ENCODE peak calls at places on chromosomes 6 and 20, in five cellular contexts. Y, K, G, D and X are unnamed samples.

GRCh38 chr6:119171442-119171841 is 93.0 kb upstream of the FAM184A start:
- DNase-seq in D (no peak), G (no peak), K (no peak), Y (no peak), X (no peak)

GRCh38 chr6:167987396-167987795 is 10.1 kb upstream of the KIF25 start:
- DNase-seq in D (no peak), K (no peak), Y (no peak), G (no peak), X (no peak)

GRCh38 chr20:57069442-57069841 is 197.0 kb downstream of the BMP7 start:
- DNase-seq in Y (no peak), D (no peak), G (no peak), K (no peak), X (peak)

GRCh38 chr6:33061987-33062386 is 11.5 kb downstream of the HLA-DPA1 start:
- DNase-seq in G (no peak), K (peak), D (no peak), Y (no peak), X (no peak)

GRCh38 chr6:110140650-110141049 is 38.8 kb downstream of the WASF1 start:
- DNase-seq in Y (no peak), K (peak), G (no peak), D (no peak), X (no peak)

GRCh38 chr6:11414564-11414963 is 123.0 kb upstream of the TMEM170B start:
- DNase-seq in D (no peak), G (no peak), K (no peak), Y (no peak), X (no peak)

GRCh38 chr20:23586735-23587525 is 18.6 kb upstream of the CST9L start:
- DNase-seq in D (no peak), Y (no peak), K (no peak), G (no peak), X (no peak)

GRCh38 chr6:21556968-21557721 is 36.4 kb upstream of the SOX4 start:
- DNase-seq in K (no peak), G (no peak), Y (no peak), D (no peak), X (no peak)

GRCh38 chr6:134637282-134637681 is 312.6 kb downstream of the ALDH8A1 start:
- DNase-seq in G (no peak), K (no peak), D (no peak), Y (no peak), X (no peak)

GRCh38 chr6:169990095-169991030 is 238.9 kb downstream of the ERMARD start:
- DNase-seq in Y (no peak), K (no peak), G (peak), D (no peak), X (peak)

GRCh38 chr20:8646716-8647115 is 422.2 kb upstream of the PLCB4 start:
- DNase-seq in K (peak), G (no peak), D (no peak), Y (no peak), X (no peak)

GRCh38 chr6:134132494-134133141 is 80.2 kb upstream of the SLC2A12 start:
- DNase-seq in K (peak), G (no peak), D (no peak), Y (no peak), X (no peak)

GRCh38 chr6:169340395-169340794 is 86.7 kb upstream of the THBS2 start:
- DNase-seq in D (peak), G (no peak), K (no peak), Y (no peak), X (no peak)

GRCh38 chr6:27157461-27158315 is 89.8 kb upstream of the PRSS16 start:
- DNase-seq in G (peak), Y (peak), K (peak), D (peak), X (no peak)

GRCh38 chr6:112781236-112781635 is 434.1 kb downstream of the RFPL4B start:
- DNase-seq in K (peak), Y (no peak), D (no peak), G (no peak), X (no peak)

GRCh38 chr6:75208564-75209431 is 2.9 kb upstream of the COL12A1 start:
- DNase-seq in K (peak), D (peak), Y (peak), G (peak), X (peak)

GRCh38 chr6:133854633-133855598 is 34.0 kb upstream of the TCF21 start:
- DNase-seq in K (no peak), G (no peak), D (no peak), Y (no peak), X (no peak)

GRCh38 chr6:168990352-168990751 is 263.3 kb downstream of the THBS2 start:
- DNase-seq in D (no peak), G (no peak), K (no peak), Y (no peak), X (no peak)

GRCh38 chr6:112149236-112149635 is 61.8 kb downstream of the FAM229B start:
- DNase-seq in Y (no peak), K (no peak), G (no peak), D (no peak), X (no peak)

GRCh38 chr6:116047173-116047933 is 13.3 kb downstream of the FRK start:
- DNase-seq in K (no peak), D (no peak), G (no peak), Y (no peak), X (no peak)

GRCh38 chr6:26553264-26553738 is 15.1 kb downstream of the HMGN4 start:
- DNase-seq in Y (peak), G (peak), K (peak), D (peak), X (no peak)

GRCh38 chr20:18287915-18288747 is at the start of gene ZNF133:
- DNase-seq in G (peak), D (peak), K (peak), Y (peak), X (peak)

GRCh38 chr6:34531580-34532201 is 24.4 kb downstream of the SPDEF start:
- DNase-seq in Y (peak), G (no peak), D (no peak), K (peak), X (no peak)

GRCh38 chr6:13427838-13428527 is 59.4 kb downstream of the GFOD1 start:
- DNase-seq in D (peak), G (peak), Y (no peak), K (no peak), X (no peak)

GRCh38 chr20:44714701-44715494 is at the start of gene CCN5:
- DNase-seq in D (peak), K (peak), G (peak), Y (peak), X (no peak)

GRCh38 chr6:154792761-154793160 is 59.5 kb downstream of the SCAF8 start:
- DNase-seq in D (no peak), Y (no peak), G (no peak), K (no peak), X (no peak)

GRCh38 chr6:4186391-4186790 is 51.0 kb upstream of the ECI2 start:
- DNase-seq in D (no peak), Y (no peak), K (no peak), G (no peak), X (no peak)

GRCh38 chr6:89346433-89346832 is 6.1 kb downstream of the UBE2J1 start:
- DNase-seq in K (no peak), D (no peak), G (no peak), Y (no peak), X (no peak)

GRCh38 chr6:111838749-111839484 is 34.3 kb downstream of the FYN start:
- DNase-seq in Y (no peak), D (no peak), K (no peak), G (no peak), X (no peak)

GRCh38 chr20:8194721-8195120 is 62.7 kb downstream of the PLCB1 start:
- DNase-seq in D (no peak), Y (no peak), K (no peak), G (no peak), X (no peak)

GRCh38 chr20:1734269-1734858 is 76.8 kb upstream of the SIRPG start:
- DNase-seq in Y (no peak), K (peak), G (no peak), D (no peak), X (no peak)

GRCh38 chr6:44366781-44367180 is 20.7 kb upstream of the CDC5L start:
- DNase-seq in Y (no peak), K (no peak), D (no peak), G (no peak), X (no peak)

GRCh38 chr6:71886184-71887005 is at the start of gene RIMS1:
- DNase-seq in K (peak), G (no peak), D (no peak), Y (no peak), X (no peak)
- TF ChIP-seq CTCF in K (peak), G (no peak), D (no peak), Y (peak), X (peak)

GRCh38 chr6:136740050-136740974 is 52.0 kb downstream of the MAP3K5 start:
- DNase-seq in K (no peak), G (no peak), D (no peak), Y (no peak), X (no peak)

GRCh38 chr6:136739071-136739470 is 53.2 kb downstream of the MAP3K5 start:
- DNase-seq in Y (no peak), G (no peak), D (no peak), K (no peak), X (no peak)

GRCh38 chr6:136737343-136738177 is 54.7 kb downstream of the MAP3K5 start:
- DNase-seq in K (peak), G (no peak), D (no peak), Y (no peak), X (no peak)

GRCh38 chr6:136738178-136739057 is 53.9 kb downstream of the MAP3K5 start:
- DNase-seq in G (no peak), D (no peak), Y (no peak), K (peak), X (no peak)

DNA sequence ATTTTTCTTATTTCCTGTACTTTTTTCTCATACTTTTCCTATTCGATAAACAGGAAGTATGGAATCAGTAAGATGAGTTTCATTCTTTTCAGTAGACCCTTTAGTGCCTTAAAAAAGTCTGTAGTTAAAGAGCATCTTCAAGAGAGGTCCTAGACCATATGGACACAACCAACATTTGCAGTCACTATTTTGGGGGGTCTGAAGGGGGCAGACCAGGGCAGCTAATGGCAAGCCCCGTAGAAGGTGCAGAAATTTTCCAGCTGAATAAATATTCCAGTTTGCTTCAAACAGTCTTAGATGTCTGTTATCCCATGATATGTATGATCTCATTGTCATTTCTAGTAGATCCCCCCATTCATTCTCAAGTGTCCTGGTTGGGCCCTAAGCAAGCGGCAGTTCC is 52.8 kb downstream of the MAP3K5 start:
- DNase-seq in G (no peak), Y (no peak), D (no peak), K (no peak), X (no peak)
- TF ChIP-seq CTCF in G (no peak), Y (no peak), D (no peak), K (no peak), X (no peak)

GRCh38 chr6:52815167-52816092 is 11.8 kb upstream of the GSTA1 start:
- DNase-seq in D (no peak), Y (no peak), G (no peak), K (peak), X (no peak)
- TF ChIP-seq CTCF in D (peak), Y (peak), G (peak), K (peak), X (peak)

GRCh38 chr20:54219751-54220426 is 12.0 kb downstream of the PFDN4 start:
- DNase-seq in D (no peak), K (peak), G (no peak), Y (no peak), X (no peak)
- TF ChIP-seq CTCF in D (peak), K (peak), G (peak), Y (peak), X (peak)

GRCh38 chr6:30494275-30494990 is 5.1 kb downstream of the HLA-E start:
- DNase-seq in G (no peak), K (no peak), Y (no peak), D (no peak), X (no peak)

GRCh38 chr6:30490031-30490876 is 945 bp downstream of the HLA-E start:
- DNase-seq in K (peak), Y (peak), G (peak), D (peak), X (no peak)

GRCh38 chr6:30491963-30492616 is 2.8 kb downstream of the HLA-E start:
- DNase-seq in K (no peak), D (no peak), Y (no peak), G (no peak), X (no peak)

GRCh38 chr6:30495993-30496392 is 6.7 kb downstream of the HLA-E start:
- DNase-seq in D (no peak), K (no peak), Y (no peak), G (no peak), X (no peak)

GRCh38 chr6:30493643-30494250 is 4.4 kb downstream of the HLA-E start:
- DNase-seq in G (no peak), D (no peak), Y (no peak), K (no peak), X (no peak)
- TF ChIP-seq CTCF in G (no peak), D (peak), Y (no peak), K (peak), X (peak)

GRCh38 chr6:166010585-166010984 is 157.1 kb downstream of the TBXT start:
- DNase-seq in D (no peak), G (no peak), Y (no peak), K (no peak), X (no peak)

GRCh38 chr6:166009385-166010031 is 158.1 kb downstream of the TBXT start:
- DNase-seq in Y (no peak), G (no peak), K (no peak), D (no peak), X (no peak)

GRCh38 chr6:166010136-166010535 is 157.5 kb downstream of the TBXT start:
- DNase-seq in K (no peak), D (no peak), Y (no peak), G (no peak), X (no peak)

GRCh38 chr6:166007349-166008263 is 160.0 kb downstream of the TBXT start:
- DNase-seq in D (no peak), G (no peak), K (peak), Y (peak), X (no peak)

DNA sequence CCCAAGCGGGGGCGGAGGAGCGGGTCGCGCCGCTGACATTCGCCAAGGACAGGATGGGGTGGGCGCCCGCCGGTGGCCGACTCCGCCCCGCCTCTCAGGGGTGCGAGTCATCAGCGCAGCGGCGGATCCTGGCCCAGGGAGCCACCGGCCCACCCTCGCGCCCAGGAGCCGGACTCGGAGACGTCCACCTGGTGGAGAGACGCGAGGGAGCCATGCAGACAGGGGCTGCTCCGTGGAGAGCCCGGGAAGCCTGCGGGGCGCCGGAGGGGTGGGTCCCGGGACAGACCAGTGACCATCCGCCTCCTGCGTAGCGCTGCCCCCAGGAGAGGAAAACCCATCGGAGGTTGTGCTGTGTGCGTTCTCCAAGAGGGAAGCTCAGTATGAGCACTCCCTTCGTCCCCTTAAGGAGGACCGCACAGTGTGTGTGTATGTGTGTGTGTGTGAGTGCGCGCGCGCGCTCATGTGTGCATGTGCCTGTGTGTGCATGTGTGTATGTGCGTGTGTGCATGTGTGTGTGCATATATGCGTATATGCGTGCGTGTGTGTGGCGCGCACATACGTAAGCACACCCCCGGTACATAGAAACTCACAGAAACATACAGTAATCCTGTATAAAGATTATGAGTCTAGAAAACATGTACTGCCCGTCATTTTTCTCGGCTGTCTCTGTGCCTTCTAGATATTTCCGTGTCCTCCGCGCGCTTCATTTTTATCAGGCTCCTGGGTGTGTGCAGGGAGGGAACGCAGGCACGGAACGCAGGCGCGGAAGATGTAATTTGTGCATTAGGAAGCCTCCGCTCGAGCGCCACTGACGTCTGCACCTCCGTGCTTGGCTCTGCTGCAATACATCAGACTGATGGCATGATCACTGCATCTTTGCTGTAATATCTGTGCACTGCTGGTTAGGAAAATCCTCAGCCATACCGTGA is 158.9 kb downstream of the TBXT start:
- DNase-seq in Y (no peak), K (peak), G (no peak), D (no peak), X (peak)
- TF ChIP-seq CTCF in Y (no peak), K (no peak), G (no peak), D (no peak), X (peak)

GRCh38 chr6:47485083-47485482 is 7.5 kb downstream of the CD2AP start:
- DNase-seq in D (no peak), Y (no peak), K (no peak), G (no peak), X (no peak)

GRCh38 chr6:47484616-47485015 is 7.0 kb downstream of the CD2AP start:
- DNase-seq in K (peak), Y (no peak), D (no peak), G (no peak), X (no peak)

GRCh38 chr6:47483853-47484546 is 6.4 kb downstream of the CD2AP start:
- DNase-seq in G (no peak), D (no peak), Y (no peak), K (no peak), X (no peak)

GRCh38 chr6:47481806-47482205 is 4.2 kb downstream of the CD2AP start:
- DNase-seq in G (no peak), Y (no peak), K (no peak), D (no peak), X (no peak)

DNA sequence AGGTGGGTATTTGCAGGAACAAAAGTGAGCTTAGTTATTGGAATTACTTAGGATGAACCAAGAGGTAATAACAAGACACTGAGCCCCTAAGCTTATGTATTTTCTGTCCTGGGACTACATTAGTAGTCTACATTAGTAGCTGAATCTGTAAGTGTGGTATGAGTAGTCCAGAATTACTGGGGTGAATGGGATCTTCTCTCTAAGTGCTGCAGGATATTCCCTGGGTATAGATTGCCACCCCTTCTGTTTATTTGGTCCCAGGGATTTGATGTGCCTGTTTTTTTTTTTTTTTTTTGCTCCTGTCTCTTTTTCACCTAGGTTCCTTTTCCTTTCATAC is 5.9 kb downstream of the CD2AP start:
- DNase-seq in D (no peak), Y (no peak), K (no peak), G (no peak), X (no peak)
- TF ChIP-seq CTCF in D (no peak), Y (no peak), K (no peak), G (no peak), X (no peak)